ENCODE peak calls at places on chromosomes 7 and 10, in eight cellular contexts. U is A549, K is IMR-90, P is SK-N-SH, E is DND-41, A is adrenal gland, W is cardiac muscle cell, H is osteoblast. N is an unnamed sample.
A peak's percentile ranks its signal among the peaks of the same experiment; 100 is the strongest.

GRCh38 chr10:59887006-59887405 is 19.4 kb downstream of the CCDC6 start:
- DNase-seq in U (no peak), H (no peak), W (no peak), A (no peak), E (no peak), P (no peak), K (peak; percentile 49), N (no peak)

GRCh38 chr10:124725791-124726190 is 18.4 kb downstream of the FAM53B start:
- DNase-seq in P (no peak), W (no peak), H (no peak), K (no peak), U (no peak), A (no peak), E (no peak), N (no peak)

GRCh38 chr7:18667466-18667865 is 171.9 kb downstream of the HDAC9 start:
- DNase-seq in E (no peak), H (no peak), K (peak; percentile 80), W (no peak), A (no peak), U (peak; percentile 14), P (no peak), N (no peak)

GRCh38 chr7:33744293-33744692 is 161.0 kb upstream of the BMPER start:
- DNase-seq in E (peak; percentile 11), H (no peak), K (peak; percentile 14), U (peak; percentile 48), A (no peak), P (no peak), W (peak; percentile 57), N (no peak)

GRCh38 chr7:129914536-129915272 is 38.1 kb downstream of the UBE2H start:
- DNase-seq in H (no peak), U (no peak), P (no peak), W (no peak), K (no peak), E (no peak), A (no peak), N (no peak)

GRCh38 chr10:70932415-70933196 is 44.2 kb upstream of the PCBD1 start:
- DNase-seq in H (peak; percentile 50), U (no peak), P (peak; percentile 32), A (no peak), E (no peak), W (no peak), K (no peak), N (no peak)

GRCh38 chr10:62856021-62856420 is 39.9 kb upstream of the EGR2 start:
- DNase-seq in H (no peak), W (no peak), U (no peak), A (no peak), P (no peak), E (no peak), K (no peak), N (no peak)

GRCh38 chr7:116706668-116707126 is 34.7 kb downstream of the MET start:
- DNase-seq in E (no peak), U (peak; percentile 82), A (no peak), K (no peak), P (no peak), W (no peak), H (no peak), N (no peak)

GRCh38 chr7:100400656-100401055 is 27.4 kb downstream of the PILRA start:
- DNase-seq in P (peak; percentile 50), A (no peak), W (peak; percentile 52), K (no peak), H (no peak), E (peak; percentile 46), U (peak; percentile 35), N (no peak)

GRCh38 chr10:43377393-43377883 is 6.0 kb downstream of the FXYD4 start:
- DNase-seq in H (no peak), P (peak; percentile 15), E (no peak), U (no peak), W (no peak), A (no peak), K (no peak), N (peak; percentile 47)

GRCh38 chr10:124288928-124289921 is 129.5 kb downstream of the OAT start:
- DNase-seq in P (no peak), E (no peak), A (peak; percentile 2), H (peak; percentile 45), W (no peak), U (no peak), K (no peak), N (no peak)

GRCh38 chr7:25636871-25637283 is 408.6 kb upstream of the NPVF start:
- DNase-seq in H (no peak), U (no peak), E (no peak), P (peak; percentile 25), A (no peak), W (peak; percentile 62), K (no peak), N (no peak)

GRCh38 chr7:136947347-136947746 is 78.9 kb downstream of the CHRM2 start:
- DNase-seq in K (peak; percentile 63), E (no peak), W (no peak), H (no peak), A (no peak), U (no peak), P (no peak), N (no peak)

GRCh38 chr10:71582019-71582418 is 137.6 kb downstream of the C10orf105 start:
- DNase-seq in P (no peak), W (peak; percentile 88), K (peak; percentile 49), U (peak; percentile 26), A (peak; percentile 30), E (no peak), H (peak; percentile 90), N (no peak)

GRCh38 chr10:24262929-24263653 is 54.2 kb downstream of the KIAA1217 start:
- DNase-seq in W (no peak), A (peak; percentile 77), H (no peak), P (no peak), K (no peak), U (no peak), E (no peak), N (no peak)

GRCh38 chr10:131242007-131242406 is 69.5 kb downstream of the TCERG1L start:
- DNase-seq in W (peak; percentile 84), E (peak; percentile 10), P (peak; percentile 73), U (peak; percentile 22), H (peak; percentile 9), K (no peak), A (no peak), N (no peak)
- TF ChIP-seq CTCF in W (no peak), E (peak; percentile 26), P (no peak), U (peak; percentile 36), H (no peak), K (no peak), A (peak; percentile 46), N (no peak)

DNA sequence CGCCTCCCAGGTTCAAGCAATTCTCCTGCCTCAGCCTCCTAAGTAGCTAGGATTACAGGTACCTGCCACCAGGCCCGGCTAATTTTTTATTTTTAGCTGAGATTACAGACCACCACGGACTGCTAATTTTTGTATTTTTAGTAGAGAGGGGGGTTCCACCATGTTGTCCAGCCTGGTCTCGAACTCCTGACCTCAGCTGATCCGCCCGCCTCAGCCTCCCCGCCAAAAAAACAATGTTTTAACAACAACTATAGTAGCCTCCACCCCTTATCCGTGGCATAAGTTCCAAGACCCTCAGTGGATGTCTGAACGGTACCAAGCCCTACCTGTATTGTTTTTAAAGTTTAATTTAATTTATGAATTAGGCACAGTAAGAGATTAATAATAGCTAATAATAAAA is 48.2 kb downstream of the GNA12 start:
- DNase-seq in P (no peak), K (no peak), A (no peak), E (no peak), H (no peak), W (no peak), U (no peak), N (no peak)
- H3K4me3 ChIP-seq in P (no peak overlapping the region), K (no peak overlapping the region), A (no peak overlapping the region), E (no peak overlapping the region), H (no peak overlapping the region), W (no peak overlapping the region), U (no peak overlapping the region), N (no peak overlapping the region)

GRCh38 chr10:6795571-6795970 is 215.5 kb upstream of the PRKCQ start:
- DNase-seq in U (no peak), K (no peak), P (no peak), W (no peak), E (no peak), H (no peak), A (no peak), N (no peak)

GRCh38 chr10:6796231-6796630 is 216.2 kb upstream of the PRKCQ start:
- DNase-seq in K (no peak), A (no peak), U (no peak), W (no peak), H (no peak), P (no peak), E (no peak), N (no peak)

GRCh38 chr10:6794441-6794840 is 214.4 kb upstream of the PRKCQ start:
- DNase-seq in E (no peak), H (no peak), K (no peak), A (no peak), W (no peak), P (no peak), U (no peak), N (no peak)
- H3K27ac ChIP-seq in E (no peak overlapping the region), H (no peak overlapping the region), K (no peak overlapping the region), A (no peak overlapping the region), W (no peak overlapping the region), P (no peak overlapping the region), U (no peak overlapping the region), N (no peak overlapping the region)

GRCh38 chr10:22006379-22006884 is 2.9 kb upstream of the DNAJC1 start:
- DNase-seq in H (no peak), W (no peak), P (no peak), E (no peak), K (no peak), A (no peak), U (no peak), N (no peak)

GRCh38 chr10:22005763-22006162 is 2.2 kb upstream of the DNAJC1 start:
- DNase-seq in P (no peak), W (no peak), E (peak; percentile 47), A (no peak), H (no peak), U (no peak), K (no peak), N (no peak)

GRCh38 chr10:22016046-22016705 is 12.6 kb upstream of the DNAJC1 start:
- DNase-seq in H (no peak), K (no peak), U (no peak), A (no peak), E (no peak), P (no peak), W (no peak), N (no peak)

GRCh38 chr10:22010973-22011408 is 7.5 kb upstream of the DNAJC1 start:
- DNase-seq in U (peak; percentile 19), K (peak; percentile 4), E (no peak), P (no peak), A (no peak), H (no peak), W (peak; percentile 18), N (no peak)
- TF ChIP-seq CTCF in U (peak; percentile 61), K (peak; percentile 48), E (no peak), P (peak; percentile 62), A (peak; percentile 68), H (peak; percentile 39), W (peak; percentile 11), N (no peak)

GRCh38 chr10:110214380-110214826 is 7.0 kb downstream of the MXI1 start:
- DNase-seq in W (no peak), H (no peak), A (no peak), U (no peak), E (peak; percentile 27), P (no peak), K (peak; percentile 42), N (no peak)
- H3K4me3 ChIP-seq in W (no peak overlapping the region), H (no peak overlapping the region), A (no peak overlapping the region), U (no peak overlapping the region), E (no peak overlapping the region), P (no peak overlapping the region), K (no peak overlapping the region), N (no peak overlapping the region)